ENCODE peak calls at places on chromosomes 12 and 14, in four cellular contexts. One of them, this sample, is unnamed. For H3K4me1, the result is how much of the 10 kb centered on the place peaks cover.

GRCh38 chr12:117882181-117882580 is 86.6 kb downstream of the KSR2 start:
- DNase-seq in HepG2: no peak
- DNase-seq in GM12878: no peak
- DNase-seq in HCT116: no peak
- DNase-seq in this sample: no peak

GRCh38 chr12:93197067-93197593 is 180.6 kb upstream of the NUDT4 start:
- DNase-seq in HepG2: no peak
- DNase-seq in GM12878: no peak
- DNase-seq in HCT116: no peak
- DNase-seq in this sample: no peak

GRCh38 chr12:28958553-28959195 is 190.4 kb upstream of the FAR2 start:
- DNase-seq in HepG2: no peak
- DNase-seq in GM12878: no peak
- DNase-seq in HCT116: no peak
- DNase-seq in this sample: no peak

GRCh38 chr14:69658664-69659261 is 47.4 kb downstream of the SUSD6 start:
- DNase-seq in HepG2: peak
- DNase-seq in GM12878: no peak
- DNase-seq in HCT116: no peak
- DNase-seq in this sample: no peak

GRCh38 chr12:4909734-4910501 is at the start of gene KCNA1:
- DNase-seq in HepG2: no peak
- DNase-seq in GM12878: no peak
- DNase-seq in HCT116: no peak
- DNase-seq in this sample: peak

GRCh38 chr12:47905313-47905730 is 528 bp upstream of the VDR start:
- DNase-seq in HepG2: no peak
- DNase-seq in GM12878: no peak
- DNase-seq in HCT116: no peak
- DNase-seq in this sample: peak

GRCh38 chr12:3142386-3142785 is 65.2 kb downstream of the TSPAN9 start:
- DNase-seq in HepG2: no peak
- DNase-seq in GM12878: no peak
- DNase-seq in HCT116: no peak
- DNase-seq in this sample: no peak

GRCh38 chr14:77186911-77187648 is 5.5 kb downstream of the TMEM63C start:
- DNase-seq in HepG2: no peak
- DNase-seq in GM12878: no peak
- DNase-seq in HCT116: peak
- DNase-seq in this sample: peak

GRCh38 chr14:22382955-22383354 is 206.1 kb downstream of the DAD1 start:
- DNase-seq in HepG2: no peak
- DNase-seq in GM12878: no peak
- DNase-seq in HCT116: no peak
- DNase-seq in this sample: no peak

DNA sequence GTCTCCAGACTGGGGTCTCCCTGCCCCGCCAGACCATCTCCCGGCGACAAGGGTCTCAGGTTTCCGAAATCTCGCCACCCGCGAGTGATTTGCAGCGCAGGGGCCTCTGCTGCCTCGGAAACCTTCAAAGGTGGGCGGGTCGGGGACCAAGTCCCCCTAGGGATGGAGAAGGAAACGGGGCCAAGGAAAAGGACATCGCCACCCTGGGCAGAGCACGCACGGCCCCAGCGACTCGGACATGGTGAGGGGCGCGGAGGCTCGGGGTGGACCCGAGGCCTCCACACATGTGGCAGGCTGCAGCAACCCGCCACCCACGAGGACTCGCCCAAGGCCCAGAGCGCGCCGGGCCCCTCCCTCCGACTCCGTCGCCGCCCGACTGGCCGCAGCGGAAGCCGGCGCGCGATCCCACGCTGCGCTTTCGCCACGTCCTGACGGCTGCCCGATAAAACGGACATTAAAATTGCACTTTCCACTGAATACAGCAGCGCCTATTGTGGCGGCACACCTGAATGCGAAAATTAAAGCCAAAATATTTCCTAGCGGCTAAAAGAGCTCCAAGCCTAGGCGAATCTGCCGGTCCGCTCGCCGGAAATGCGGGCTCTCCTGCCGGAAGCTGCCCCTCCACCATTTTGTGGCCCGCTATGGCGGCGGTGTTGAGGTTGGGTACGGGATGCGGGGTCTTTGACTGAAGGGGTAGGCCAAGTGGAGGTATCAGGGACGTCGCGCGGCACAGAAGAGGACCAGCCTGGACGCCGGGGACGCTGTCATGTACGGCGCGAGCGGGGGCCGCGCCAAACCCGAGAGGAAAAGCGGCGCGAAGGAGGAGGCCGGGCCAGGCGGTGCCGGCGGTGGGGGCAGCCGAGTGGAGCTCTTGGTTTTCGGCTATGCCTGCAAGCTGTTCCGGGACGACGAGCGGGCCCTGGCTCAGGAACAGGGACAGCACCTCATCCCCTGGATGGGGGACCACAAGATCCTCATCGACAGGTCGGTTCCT is at the start of gene SFSWAP:
- DNase-seq in HepG2: peak
- DNase-seq in GM12878: peak
- DNase-seq in HCT116: peak
- DNase-seq in this sample: peak
- TF ChIP-seq ZNF274 in HepG2: peak
- TF ChIP-seq ZNF274 in GM12878: no peak
- TF ChIP-seq ZNF274 in HCT116: no peak
- TF ChIP-seq ZNF274 in this sample: no peak

DNA sequence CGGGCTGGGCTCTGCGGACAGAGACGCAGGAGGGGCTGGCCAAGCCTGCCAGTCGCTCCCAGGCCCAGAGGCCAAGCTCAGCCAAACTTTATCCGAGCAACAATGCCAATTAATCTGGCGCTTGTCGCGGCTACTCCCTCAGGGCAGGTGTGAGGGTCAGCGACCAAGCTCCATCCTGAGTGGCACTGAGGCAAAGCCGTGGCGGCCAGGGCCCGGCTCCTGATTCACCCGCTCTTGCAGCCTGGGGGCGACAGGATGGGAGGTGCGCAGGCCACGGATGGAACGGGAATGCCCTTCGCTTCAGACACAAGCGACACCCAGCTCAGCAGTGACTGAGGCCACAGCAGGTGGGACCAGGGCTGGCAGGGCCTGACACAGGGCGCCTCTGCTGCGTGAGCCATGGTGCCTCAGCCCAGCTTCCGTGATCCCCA is 44.1 kb downstream of the GALNT9 start:
- DNase-seq in HepG2: no peak
- DNase-seq in GM12878: no peak
- DNase-seq in HCT116: no peak
- DNase-seq in this sample: no peak
- H3K9ac ChIP-seq in HepG2: no peak
- H3K9ac ChIP-seq in GM12878: no peak
- H3K9ac ChIP-seq in HCT116: peak
- H3K9ac ChIP-seq in this sample: no peak

GRCh38 chr12:50508420-50508819 is 3.6 kb downstream of the DIP2B start:
- DNase-seq in HepG2: no peak
- DNase-seq in GM12878: no peak
- DNase-seq in HCT116: no peak
- DNase-seq in this sample: no peak

GRCh38 chr12:50506753-50507473 is 2.1 kb downstream of the DIP2B start:
- DNase-seq in HepG2: no peak
- DNase-seq in GM12878: no peak
- DNase-seq in HCT116: no peak
- DNase-seq in this sample: no peak

GRCh38 chr12:50505945-50506344 is 1.2 kb downstream of the DIP2B start:
- DNase-seq in HepG2: no peak
- DNase-seq in GM12878: no peak
- DNase-seq in HCT116: no peak
- DNase-seq in this sample: no peak

GRCh38 chr12:50507930-50508329 is 3.1 kb downstream of the DIP2B start:
- DNase-seq in HepG2: no peak
- DNase-seq in GM12878: no peak
- DNase-seq in HCT116: no peak
- DNase-seq in this sample: no peak

DNA sequence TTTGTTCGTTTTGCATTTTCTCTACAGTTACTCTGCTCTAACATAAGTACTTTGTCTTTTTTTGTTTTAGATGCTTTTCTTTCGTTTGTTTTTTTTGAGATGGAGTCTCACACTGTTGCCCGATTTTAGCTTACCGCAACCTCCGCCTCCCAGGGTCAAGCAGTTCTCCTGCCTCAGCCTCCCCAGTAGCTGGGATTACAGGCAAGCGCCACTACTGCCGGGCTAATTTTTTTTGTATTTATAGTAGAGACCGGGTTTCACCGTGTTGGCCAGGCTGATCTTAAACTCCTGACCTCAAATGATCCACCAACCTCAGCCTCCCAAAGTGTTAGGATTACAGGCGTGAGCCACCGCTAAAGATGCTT is 2.7 kb downstream of the DIP2B start:
- DNase-seq in HepG2: no peak
- DNase-seq in GM12878: no peak
- DNase-seq in HCT116: no peak
- DNase-seq in this sample: no peak
- H3K4me1 ChIP-seq in HepG2: half or more
- H3K4me1 ChIP-seq in GM12878: under half
- H3K4me1 ChIP-seq in HCT116: under half
- H3K4me1 ChIP-seq in this sample: under half

GRCh38 chr14:103132381-103133212 is 9.3 kb downstream of the TNFAIP2 start:
- DNase-seq in HepG2: peak
- DNase-seq in GM12878: no peak
- DNase-seq in HCT116: no peak
- DNase-seq in this sample: no peak
- TF ChIP-seq ZNF274 in HepG2: no peak
- TF ChIP-seq ZNF274 in GM12878: no peak
- TF ChIP-seq ZNF274 in HCT116: no peak
- TF ChIP-seq ZNF274 in this sample: no peak

GRCh38 chr12:110677982-110678381 is 10.9 kb downstream of the HVCN1 start:
- DNase-seq in HepG2: no peak
- DNase-seq in GM12878: no peak
- DNase-seq in HCT116: no peak
- DNase-seq in this sample: no peak
- H3K9ac ChIP-seq in HepG2: no peak
- H3K9ac ChIP-seq in GM12878: peak
- H3K9ac ChIP-seq in HCT116: no peak
- H3K9ac ChIP-seq in this sample: no peak

GRCh38 chr12:71476513-71476912 is 36.9 kb downstream of the LGR5 start:
- DNase-seq in HepG2: no peak
- DNase-seq in GM12878: no peak
- DNase-seq in HCT116: no peak
- DNase-seq in this sample: no peak

GRCh38 chr12:71477609-71478008 is 38.0 kb downstream of the LGR5 start:
- DNase-seq in HepG2: no peak
- DNase-seq in GM12878: no peak
- DNase-seq in HCT116: no peak
- DNase-seq in this sample: no peak

GRCh38 chr12:71477046-71477445 is 37.4 kb downstream of the LGR5 start:
- DNase-seq in HepG2: no peak
- DNase-seq in GM12878: no peak
- DNase-seq in HCT116: no peak
- DNase-seq in this sample: no peak

GRCh38 chr12:71475280-71475679 is 35.7 kb downstream of the LGR5 start:
- DNase-seq in HepG2: no peak
- DNase-seq in GM12878: no peak
- DNase-seq in HCT116: no peak
- DNase-seq in this sample: no peak

GRCh38 chr12:71478277-71478676 is 38.7 kb downstream of the LGR5 start:
- DNase-seq in HepG2: no peak
- DNase-seq in GM12878: no peak
- DNase-seq in HCT116: no peak
- DNase-seq in this sample: no peak
- H3K4me1 ChIP-seq in HepG2: under half
- H3K4me1 ChIP-seq in GM12878: under half
- H3K4me1 ChIP-seq in HCT116: under half
- H3K4me1 ChIP-seq in this sample: under half

GRCh38 chr12:121894633-121895032 is 6.0 kb downstream of the PSMD9 start:
- DNase-seq in HepG2: peak
- DNase-seq in GM12878: no peak
- DNase-seq in HCT116: no peak
- DNase-seq in this sample: no peak
- TF ChIP-seq ZNF274 in HepG2: no peak
- TF ChIP-seq ZNF274 in GM12878: no peak
- TF ChIP-seq ZNF274 in HCT116: no peak
- TF ChIP-seq ZNF274 in this sample: no peak

GRCh38 chr14:59728294-59728693 is 142.3 kb downstream of the RTN1 start:
- DNase-seq in HepG2: no peak
- DNase-seq in GM12878: no peak
- DNase-seq in HCT116: no peak
- DNase-seq in this sample: no peak

DNA sequence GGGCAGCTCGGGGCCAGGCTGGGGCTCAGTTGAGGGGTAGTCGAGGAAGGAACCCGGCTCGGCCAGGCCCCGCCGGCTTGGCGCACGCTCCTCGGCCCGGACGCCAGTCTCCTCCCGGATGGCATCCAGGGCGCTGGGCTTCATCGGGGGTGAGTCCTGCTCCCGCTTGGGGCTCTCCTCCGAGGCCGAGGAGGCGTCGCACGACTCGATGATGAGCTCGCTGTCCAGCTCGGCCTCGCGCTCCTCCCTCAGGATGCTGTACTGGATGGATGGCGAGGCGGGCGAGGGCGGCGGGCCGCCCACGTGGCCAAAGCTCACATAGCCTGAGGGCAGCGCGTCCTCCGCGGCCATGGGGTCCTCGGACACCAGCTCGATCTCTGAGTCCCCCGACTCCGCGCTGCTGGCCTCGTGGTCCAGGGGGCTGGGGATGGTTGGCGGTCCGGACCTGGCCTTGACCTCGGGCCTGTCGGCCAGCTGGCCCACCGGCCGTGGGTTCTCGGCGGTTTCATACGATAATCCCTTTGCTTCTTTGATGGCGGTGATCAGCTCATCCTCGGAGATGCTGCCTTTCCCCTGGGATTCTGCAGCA is 143.4 kb downstream of the RTN1 start:
- DNase-seq in HepG2: no peak
- DNase-seq in GM12878: no peak
- DNase-seq in HCT116: no peak
- DNase-seq in this sample: no peak
- H3K9ac ChIP-seq in HepG2: no peak
- H3K9ac ChIP-seq in GM12878: no peak
- H3K9ac ChIP-seq in HCT116: no peak
- H3K9ac ChIP-seq in this sample: no peak

GRCh38 chr12:121939992-121940766 is 21.8 kb downstream of the CFAP251 start:
- DNase-seq in HepG2: no peak
- DNase-seq in GM12878: no peak
- DNase-seq in HCT116: no peak
- DNase-seq in this sample: no peak

GRCh38 chr12:121934318-121934682 is 15.9 kb downstream of the CFAP251 start:
- DNase-seq in HepG2: no peak
- DNase-seq in GM12878: no peak
- DNase-seq in HCT116: no peak
- DNase-seq in this sample: no peak

GRCh38 chr12:121933522-121934317 is 15.3 kb downstream of the CFAP251 start:
- DNase-seq in HepG2: no peak
- DNase-seq in GM12878: no peak
- DNase-seq in HCT116: no peak
- DNase-seq in this sample: peak

GRCh38 chr12:121939190-121939589 is 20.8 kb downstream of the CFAP251 start:
- DNase-seq in HepG2: no peak
- DNase-seq in GM12878: peak
- DNase-seq in HCT116: no peak
- DNase-seq in this sample: no peak

GRCh38 chr12:121937654-121938053 is 19.3 kb downstream of the CFAP251 start:
- DNase-seq in HepG2: no peak
- DNase-seq in GM12878: no peak
- DNase-seq in HCT116: no peak
- DNase-seq in this sample: no peak
- H3K4me1 ChIP-seq in HepG2: under half
- H3K4me1 ChIP-seq in GM12878: under half
- H3K4me1 ChIP-seq in HCT116: under half
- H3K4me1 ChIP-seq in this sample: under half

This sample was measured in NT2/D1.